ENCODE peak calls at places on chromosomes 11 and 22, in five cellular contexts. One of them, this sample, is unnamed.

GRCh38 chr11:69035150-69035958 is 13.4 kb upstream of the TPCN2 start:
- DNase-seq in bronchial epithelial cell: no peak
- DNase-seq in GM06990: no peak
- DNase-seq in A549: no peak
- DNase-seq in pancreas: no peak
- DNase-seq in this sample: no peak

GRCh38 chr22:20177217-20177911 is 26.5 kb upstream of the CCDC188 start:
- DNase-seq in bronchial epithelial cell: no peak
- DNase-seq in GM06990: no peak
- DNase-seq in A549: no peak
- DNase-seq in pancreas: no peak
- DNase-seq in this sample: no peak

GRCh38 chr11:84721561-84721961 is 905.6 kb downstream of the DLG2 start:
- DNase-seq in bronchial epithelial cell: no peak
- DNase-seq in GM06990: no peak
- DNase-seq in A549: no peak
- DNase-seq in pancreas: no peak
- DNase-seq in this sample: no peak

GRCh38 chr11:47087801-47088200 is 88.9 kb downstream of the ARFGAP2 start:
- DNase-seq in bronchial epithelial cell: no peak
- DNase-seq in GM06990: no peak
- DNase-seq in A549: no peak
- DNase-seq in pancreas: no peak
- DNase-seq in this sample: no peak

GRCh38 chr22:32949719-32950118 is 108.5 kb downstream of the SYN3 start:
- DNase-seq in bronchial epithelial cell: no peak
- DNase-seq in GM06990: no peak
- DNase-seq in A549: no peak
- DNase-seq in pancreas: no peak
- DNase-seq in this sample: no peak

GRCh38 chr11:2305140-2305861 is 3.5 kb downstream of the TSPAN32 start:
- DNase-seq in bronchial epithelial cell: peak
- DNase-seq in GM06990: peak
- DNase-seq in A549: peak
- DNase-seq in pancreas: peak
- DNase-seq in this sample: no peak

GRCh38 chr11:59173080-59173963 is 1.4 kb downstream of the DTX4 start:
- DNase-seq in bronchial epithelial cell: peak
- DNase-seq in GM06990: no peak
- DNase-seq in A549: no peak
- DNase-seq in pancreas: peak
- DNase-seq in this sample: no peak

GRCh38 chr11:99739464-99740089 is 718.8 kb downstream of the CNTN5 start:
- DNase-seq in bronchial epithelial cell: peak
- DNase-seq in GM06990: no peak
- DNase-seq in A549: peak
- DNase-seq in pancreas: no peak
- DNase-seq in this sample: peak

GRCh38 chr11:65251476-65251875 is 10.3 kb upstream of the POLA2 start:
- DNase-seq in bronchial epithelial cell: no peak
- DNase-seq in GM06990: no peak
- DNase-seq in A549: no peak
- DNase-seq in pancreas: no peak
- DNase-seq in this sample: no peak

GRCh38 chr11:119615003-119615878 is 113.8 kb downstream of the NECTIN1 start:
- DNase-seq in bronchial epithelial cell: peak
- DNase-seq in GM06990: no peak
- DNase-seq in A549: peak
- DNase-seq in pancreas: no peak
- DNase-seq in this sample: no peak

GRCh38 chr11:84419576-84419975 is 1133.4 kb upstream of the CCDC90B start:
- DNase-seq in bronchial epithelial cell: no peak
- DNase-seq in GM06990: no peak
- DNase-seq in A549: no peak
- DNase-seq in pancreas: no peak
- DNase-seq in this sample: no peak

GRCh38 chr11:37572491-37573171 is 974.6 kb upstream of the RAG2 start:
- DNase-seq in bronchial epithelial cell: no peak
- DNase-seq in GM06990: no peak
- DNase-seq in A549: no peak
- DNase-seq in pancreas: no peak
- DNase-seq in this sample: no peak

GRCh38 chr11:70128435-70128906 is 50.4 kb downstream of the ANO1 start:
- DNase-seq in bronchial epithelial cell: no peak
- DNase-seq in GM06990: no peak
- DNase-seq in A549: peak
- DNase-seq in pancreas: peak
- DNase-seq in this sample: peak

GRCh38 chr22:42964994-42965699 is 49.8 kb downstream of the PACSIN2 start:
- DNase-seq in bronchial epithelial cell: no peak
- DNase-seq in GM06990: no peak
- DNase-seq in A549: no peak
- DNase-seq in pancreas: no peak
- DNase-seq in this sample: no peak

GRCh38 chr22:37284807-37285355 is 2.6 kb downstream of the CYTH4 start:
- DNase-seq in bronchial epithelial cell: no peak
- DNase-seq in GM06990: peak
- DNase-seq in A549: no peak
- DNase-seq in pancreas: no peak
- DNase-seq in this sample: no peak
- H3K4me3 ChIP-seq in bronchial epithelial cell: no peak
- H3K4me3 ChIP-seq in GM06990: peak
- H3K4me3 ChIP-seq in A549: no peak
- H3K4me3 ChIP-seq in pancreas: no peak
- H3K4me3 ChIP-seq in this sample: no peak

GRCh38 chr11:123235117-123235686 is 40.2 kb upstream of the CLMP start:
- DNase-seq in bronchial epithelial cell: no peak
- DNase-seq in GM06990: peak
- DNase-seq in A549: peak
- DNase-seq in pancreas: peak
- DNase-seq in this sample: peak
- TF ChIP-seq CTCF in bronchial epithelial cell: peak
- TF ChIP-seq CTCF in GM06990: peak
- TF ChIP-seq CTCF in A549: no peak
- TF ChIP-seq CTCF in pancreas: no peak
- TF ChIP-seq CTCF in this sample: peak

GRCh38 chr11:107017104-107017432 is 1.2 kb downstream of the GUCY1A2 start:
- DNase-seq in bronchial epithelial cell: no peak
- DNase-seq in GM06990: no peak
- DNase-seq in A549: no peak
- DNase-seq in pancreas: no peak
- DNase-seq in this sample: no peak
- H3K4me3 ChIP-seq in bronchial epithelial cell: no peak
- H3K4me3 ChIP-seq in GM06990: no peak
- H3K4me3 ChIP-seq in A549: peak
- H3K4me3 ChIP-seq in pancreas: peak
- H3K4me3 ChIP-seq in this sample: no peak

GRCh38 chr22:37731804-37732471 is 35.1 kb downstream of the TRIOBP start:
- DNase-seq in bronchial epithelial cell: no peak
- DNase-seq in GM06990: no peak
- DNase-seq in A549: peak
- DNase-seq in pancreas: no peak
- DNase-seq in this sample: no peak
- TF ChIP-seq CTCF in bronchial epithelial cell: no peak
- TF ChIP-seq CTCF in GM06990: no peak
- TF ChIP-seq CTCF in A549: no peak
- TF ChIP-seq CTCF in pancreas: no peak
- TF ChIP-seq CTCF in this sample: no peak

GRCh38 chr11:112163875-112164521 is at the start of gene IL18:
- DNase-seq in bronchial epithelial cell: peak
- DNase-seq in GM06990: no peak
- DNase-seq in A549: peak
- DNase-seq in pancreas: peak
- DNase-seq in this sample: no peak
- H3K4me3 ChIP-seq in bronchial epithelial cell: peak
- H3K4me3 ChIP-seq in GM06990: no peak
- H3K4me3 ChIP-seq in A549: peak
- H3K4me3 ChIP-seq in pancreas: peak
- H3K4me3 ChIP-seq in this sample: no peak

This sample was measured in LNCaP clone FGC.